ENCODE peak calls at places on chromosomes 7 and 10, in eight cellular contexts. One of them, this sample, is unnamed.

GRCh38 chr7:92259610-92260247 is 14.0 kb downstream of the ANKIB1 start:
- DNase-seq in pancreas: no peak
- DNase-seq in mesendoderm: no peak
- DNase-seq in left ventricle myocardium inferior: no peak
- DNase-seq in cardiac muscle cell: no peak
- DNase-seq in endodermal cell: no peak
- DNase-seq in CD8-positive, alpha-beta memory T cell: no peak
- DNase-seq in ovary: no peak
- DNase-seq in this sample: no peak

GRCh38 chr10:4851846-4852245 is 25.8 kb downstream of the AKR1E2 start:
- DNase-seq in pancreas: peak
- DNase-seq in mesendoderm: peak
- DNase-seq in left ventricle myocardium inferior: peak
- DNase-seq in cardiac muscle cell: no peak
- DNase-seq in endodermal cell: peak
- DNase-seq in CD8-positive, alpha-beta memory T cell: no peak
- DNase-seq in ovary: no peak
- DNase-seq in this sample: no peak

GRCh38 chr10:68224810-68225209 is 7.1 kb downstream of the ATOH7 start:
- DNase-seq in pancreas: no peak
- DNase-seq in mesendoderm: no peak
- DNase-seq in left ventricle myocardium inferior: no peak
- DNase-seq in cardiac muscle cell: no peak
- DNase-seq in endodermal cell: no peak
- DNase-seq in CD8-positive, alpha-beta memory T cell: no peak
- DNase-seq in ovary: no peak
- DNase-seq in this sample: no peak

GRCh38 chr7:101743995-101744360 is 73.4 kb upstream of the CUX1 start:
- DNase-seq in pancreas: no peak
- DNase-seq in mesendoderm: peak
- DNase-seq in left ventricle myocardium inferior: no peak
- DNase-seq in cardiac muscle cell: peak
- DNase-seq in endodermal cell: peak
- DNase-seq in CD8-positive, alpha-beta memory T cell: no peak
- DNase-seq in ovary: no peak
- DNase-seq in this sample: no peak

GRCh38 chr7:116617878-116618277 is 54.1 kb upstream of the MET start:
- DNase-seq in pancreas: no peak
- DNase-seq in mesendoderm: no peak
- DNase-seq in left ventricle myocardium inferior: no peak
- DNase-seq in cardiac muscle cell: no peak
- DNase-seq in endodermal cell: no peak
- DNase-seq in CD8-positive, alpha-beta memory T cell: no peak
- DNase-seq in ovary: no peak
- DNase-seq in this sample: no peak

GRCh38 chr7:93115796-93116195 is 2.0 kb downstream of the SAMD9 start:
- DNase-seq in pancreas: no peak
- DNase-seq in mesendoderm: no peak
- DNase-seq in left ventricle myocardium inferior: no peak
- DNase-seq in cardiac muscle cell: no peak
- DNase-seq in endodermal cell: no peak
- DNase-seq in CD8-positive, alpha-beta memory T cell: no peak
- DNase-seq in ovary: no peak
- DNase-seq in this sample: no peak

GRCh38 chr10:46282460-46283216 is 4.2 kb upstream of the ANTXRL start:
- DNase-seq in pancreas: peak
- DNase-seq in mesendoderm: peak
- DNase-seq in left ventricle myocardium inferior: peak
- DNase-seq in cardiac muscle cell: peak
- DNase-seq in endodermal cell: peak
- DNase-seq in CD8-positive, alpha-beta memory T cell: peak
- DNase-seq in ovary: peak
- DNase-seq in this sample: peak

GRCh38 chr10:67670401-67670800 is 25.6 kb downstream of the CTNNA3 start:
- DNase-seq in pancreas: no peak
- DNase-seq in mesendoderm: no peak
- DNase-seq in left ventricle myocardium inferior: no peak
- DNase-seq in cardiac muscle cell: no peak
- DNase-seq in endodermal cell: no peak
- DNase-seq in CD8-positive, alpha-beta memory T cell: no peak
- DNase-seq in ovary: no peak
- DNase-seq in this sample: no peak

GRCh38 chr10:44390585-44391072 is 5.7 kb upstream of the CXCL12 start:
- DNase-seq in pancreas: no peak
- DNase-seq in mesendoderm: no peak
- DNase-seq in left ventricle myocardium inferior: no peak
- DNase-seq in cardiac muscle cell: no peak
- DNase-seq in endodermal cell: peak
- DNase-seq in CD8-positive, alpha-beta memory T cell: no peak
- DNase-seq in ovary: no peak
- DNase-seq in this sample: peak

GRCh38 chr7:46741181-46741580 is 820.1 kb upstream of the IGFBP3 start:
- DNase-seq in pancreas: no peak
- DNase-seq in mesendoderm: no peak
- DNase-seq in left ventricle myocardium inferior: no peak
- DNase-seq in cardiac muscle cell: no peak
- DNase-seq in endodermal cell: no peak
- DNase-seq in CD8-positive, alpha-beta memory T cell: no peak
- DNase-seq in ovary: no peak
- DNase-seq in this sample: no peak

GRCh38 chr10:6669269-6669859 is 89.3 kb upstream of the PRKCQ start:
- DNase-seq in pancreas: no peak
- DNase-seq in mesendoderm: peak
- DNase-seq in left ventricle myocardium inferior: no peak
- DNase-seq in cardiac muscle cell: peak
- DNase-seq in endodermal cell: peak
- DNase-seq in CD8-positive, alpha-beta memory T cell: no peak
- DNase-seq in ovary: no peak
- DNase-seq in this sample: no peak

GRCh38 chr7:103447073-103447960 is 1.3 kb upstream of the SLC26A5 start:
- DNase-seq in pancreas: peak
- DNase-seq in mesendoderm: peak
- DNase-seq in left ventricle myocardium inferior: no peak
- DNase-seq in cardiac muscle cell: peak
- DNase-seq in endodermal cell: peak
- DNase-seq in CD8-positive, alpha-beta memory T cell: no peak
- DNase-seq in ovary: no peak
- DNase-seq in this sample: peak

GRCh38 chr7:17325364-17325763 is 26.9 kb downstream of the AHR start:
- DNase-seq in pancreas: no peak
- DNase-seq in mesendoderm: no peak
- DNase-seq in left ventricle myocardium inferior: no peak
- DNase-seq in cardiac muscle cell: no peak
- DNase-seq in endodermal cell: no peak
- DNase-seq in CD8-positive, alpha-beta memory T cell: no peak
- DNase-seq in ovary: no peak
- DNase-seq in this sample: no peak

GRCh38 chr10:67925449-67926005 is 41.1 kb downstream of the SIRT1 start:
- DNase-seq in pancreas: no peak
- DNase-seq in mesendoderm: no peak
- DNase-seq in left ventricle myocardium inferior: no peak
- DNase-seq in cardiac muscle cell: no peak
- DNase-seq in endodermal cell: no peak
- DNase-seq in CD8-positive, alpha-beta memory T cell: no peak
- DNase-seq in ovary: no peak
- DNase-seq in this sample: no peak

GRCh38 chr10:87658858-87659555 is 671 bp upstream of the PAPSS2 start:
- DNase-seq in pancreas: no peak
- DNase-seq in mesendoderm: peak
- DNase-seq in left ventricle myocardium inferior: no peak
- DNase-seq in cardiac muscle cell: peak
- DNase-seq in endodermal cell: peak
- DNase-seq in CD8-positive, alpha-beta memory T cell: no peak
- DNase-seq in ovary: no peak
- DNase-seq in this sample: peak

DNA sequence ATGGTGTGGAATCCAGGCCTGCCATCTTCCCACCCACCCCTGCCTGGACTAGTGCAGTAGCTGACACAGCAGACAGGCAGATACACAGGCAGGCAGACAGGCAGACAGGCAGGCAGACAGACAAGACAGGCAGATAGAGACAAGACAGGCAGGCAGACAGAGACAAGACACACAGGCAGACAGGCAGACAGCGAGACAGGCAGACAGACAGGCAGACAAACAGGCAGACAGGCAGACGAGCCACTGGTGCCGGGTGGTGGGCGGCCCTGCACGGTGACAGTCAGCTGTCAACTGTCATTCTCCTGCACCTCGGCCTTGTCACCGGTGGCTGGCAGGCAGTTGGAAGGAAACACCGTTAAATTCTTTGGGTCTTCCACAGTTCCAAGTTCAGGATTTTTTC is 250.2 kb downstream of the DNAJB6 start:
- DNase-seq in pancreas: no peak
- DNase-seq in mesendoderm: no peak
- DNase-seq in left ventricle myocardium inferior: no peak
- DNase-seq in cardiac muscle cell: no peak
- DNase-seq in endodermal cell: no peak
- DNase-seq in CD8-positive, alpha-beta memory T cell: no peak
- DNase-seq in ovary: no peak
- DNase-seq in this sample: no peak
- H3K27ac ChIP-seq in pancreas: no peak
- H3K27ac ChIP-seq in mesendoderm: no peak
- H3K27ac ChIP-seq in left ventricle myocardium inferior: no peak
- H3K27ac ChIP-seq in cardiac muscle cell: no peak
- H3K27ac ChIP-seq in endodermal cell: no peak
- H3K27ac ChIP-seq in CD8-positive, alpha-beta memory T cell: no peak
- H3K27ac ChIP-seq in ovary: no peak
- H3K27ac ChIP-seq in this sample: no peak

GRCh38 chr10:11256896-11257295 is 239.2 kb downstream of the CELF2 start:
- DNase-seq in pancreas: no peak
- DNase-seq in mesendoderm: no peak
- DNase-seq in left ventricle myocardium inferior: no peak
- DNase-seq in cardiac muscle cell: no peak
- DNase-seq in endodermal cell: no peak
- DNase-seq in CD8-positive, alpha-beta memory T cell: no peak
- DNase-seq in ovary: no peak
- DNase-seq in this sample: no peak
- H3K27ac ChIP-seq in pancreas: no peak
- H3K27ac ChIP-seq in mesendoderm: no peak
- H3K27ac ChIP-seq in left ventricle myocardium inferior: peak
- H3K27ac ChIP-seq in cardiac muscle cell: no peak
- H3K27ac ChIP-seq in endodermal cell: no peak
- H3K27ac ChIP-seq in CD8-positive, alpha-beta memory T cell: no peak
- H3K27ac ChIP-seq in ovary: no peak
- H3K27ac ChIP-seq in this sample: no peak

DNA sequence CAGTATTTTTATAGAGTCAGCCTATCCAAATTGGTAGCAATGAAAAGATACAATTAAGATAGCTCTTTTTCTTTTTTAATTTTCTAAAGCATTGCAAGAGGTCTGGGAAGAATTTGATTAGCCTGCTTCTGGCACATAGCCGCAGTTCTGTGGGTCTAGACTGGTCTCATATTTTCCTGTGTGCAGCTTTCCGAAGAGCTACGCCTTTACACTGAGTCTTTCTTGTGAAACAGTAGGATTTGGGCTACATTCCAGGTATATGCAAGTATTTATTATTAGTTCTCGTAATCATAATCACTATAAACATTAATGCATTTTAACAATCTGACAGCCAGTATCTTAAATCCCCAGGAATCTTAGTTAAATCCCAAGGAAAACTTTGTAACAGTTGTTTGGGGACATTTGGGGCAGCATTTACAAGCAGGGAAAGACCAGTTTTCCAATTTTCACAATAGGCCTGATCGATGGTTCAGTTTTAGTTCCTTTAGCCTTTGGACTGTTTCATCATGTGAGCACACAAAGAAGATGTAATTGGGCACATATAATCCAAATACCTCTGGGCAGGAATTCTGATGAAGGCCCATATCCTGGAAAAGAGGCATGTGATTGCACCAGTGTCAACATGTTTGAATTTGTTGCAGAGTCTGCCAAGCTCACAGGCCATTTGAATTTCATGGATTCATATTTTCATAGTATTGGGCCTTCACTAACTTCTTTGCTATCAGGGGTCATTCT is 287.2 kb downstream of the INHBA start:
- DNase-seq in pancreas: no peak
- DNase-seq in mesendoderm: no peak
- DNase-seq in left ventricle myocardium inferior: no peak
- DNase-seq in cardiac muscle cell: no peak
- DNase-seq in endodermal cell: no peak
- DNase-seq in CD8-positive, alpha-beta memory T cell: no peak
- DNase-seq in ovary: no peak
- DNase-seq in this sample: no peak
- H3K27ac ChIP-seq in pancreas: no peak
- H3K27ac ChIP-seq in mesendoderm: no peak
- H3K27ac ChIP-seq in left ventricle myocardium inferior: no peak
- H3K27ac ChIP-seq in cardiac muscle cell: no peak
- H3K27ac ChIP-seq in endodermal cell: no peak
- H3K27ac ChIP-seq in CD8-positive, alpha-beta memory T cell: no peak
- H3K27ac ChIP-seq in ovary: no peak
- H3K27ac ChIP-seq in this sample: no peak

GRCh38 chr7:137572071-137572784 is 228.7 kb upstream of the PTN start:
- DNase-seq in pancreas: no peak
- DNase-seq in mesendoderm: no peak
- DNase-seq in left ventricle myocardium inferior: no peak
- DNase-seq in cardiac muscle cell: no peak
- DNase-seq in endodermal cell: no peak
- DNase-seq in CD8-positive, alpha-beta memory T cell: no peak
- DNase-seq in ovary: no peak
- DNase-seq in this sample: no peak
- H3K27ac ChIP-seq in pancreas: no peak
- H3K27ac ChIP-seq in mesendoderm: no peak
- H3K27ac ChIP-seq in left ventricle myocardium inferior: no peak
- H3K27ac ChIP-seq in cardiac muscle cell: no peak
- H3K27ac ChIP-seq in endodermal cell: no peak
- H3K27ac ChIP-seq in CD8-positive, alpha-beta memory T cell: no peak
- H3K27ac ChIP-seq in ovary: no peak
- H3K27ac ChIP-seq in this sample: no peak

GRCh38 chr10:90858489-90858968 is 690 bp upstream of the HTR7 start:
- DNase-seq in pancreas: no peak
- DNase-seq in mesendoderm: no peak
- DNase-seq in left ventricle myocardium inferior: no peak
- DNase-seq in cardiac muscle cell: no peak
- DNase-seq in endodermal cell: no peak
- DNase-seq in CD8-positive, alpha-beta memory T cell: no peak
- DNase-seq in ovary: no peak
- DNase-seq in this sample: no peak
- H3K27ac ChIP-seq in pancreas: no peak
- H3K27ac ChIP-seq in mesendoderm: no peak
- H3K27ac ChIP-seq in left ventricle myocardium inferior: peak
- H3K27ac ChIP-seq in cardiac muscle cell: no peak
- H3K27ac ChIP-seq in endodermal cell: no peak
- H3K27ac ChIP-seq in CD8-positive, alpha-beta memory T cell: no peak
- H3K27ac ChIP-seq in ovary: no peak
- H3K27ac ChIP-seq in this sample: no peak

DNA sequence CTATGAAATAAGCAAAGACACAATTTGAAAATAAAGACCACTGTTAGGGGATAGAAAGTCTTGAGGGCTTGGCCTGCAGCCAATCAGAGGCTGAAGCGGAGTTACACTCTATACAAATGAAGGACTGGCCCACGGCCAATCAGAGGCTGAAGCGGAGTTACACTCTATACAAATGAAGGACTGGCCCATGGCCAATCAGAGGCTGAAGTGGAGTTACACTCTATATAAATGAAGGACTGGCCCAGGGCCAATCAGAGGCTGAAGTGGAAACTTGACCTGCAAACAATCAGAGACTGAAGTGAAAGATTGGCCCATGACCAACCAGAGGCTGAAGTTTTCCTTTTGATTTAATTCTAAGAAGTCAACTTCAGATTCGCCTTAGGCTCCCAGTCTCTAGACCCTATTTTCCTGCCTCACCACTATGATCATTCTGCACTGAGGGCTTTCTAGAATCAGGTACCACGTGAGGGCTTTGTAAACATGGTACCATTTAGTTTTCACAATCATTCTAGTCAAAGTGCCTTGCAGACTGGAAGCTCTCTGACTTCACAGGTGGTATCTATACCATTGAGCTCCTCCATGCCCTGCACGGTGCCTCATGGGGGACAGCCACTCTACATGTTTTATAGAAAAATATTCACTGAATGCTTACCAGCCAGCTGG is 106.6 kb downstream of the ABLIM1 start:
- DNase-seq in pancreas: peak
- DNase-seq in mesendoderm: peak
- DNase-seq in left ventricle myocardium inferior: peak
- DNase-seq in cardiac muscle cell: no peak
- DNase-seq in endodermal cell: no peak
- DNase-seq in CD8-positive, alpha-beta memory T cell: no peak
- DNase-seq in ovary: peak
- DNase-seq in this sample: peak
- H3K27ac ChIP-seq in pancreas: peak
- H3K27ac ChIP-seq in mesendoderm: no peak
- H3K27ac ChIP-seq in left ventricle myocardium inferior: peak
- H3K27ac ChIP-seq in cardiac muscle cell: peak
- H3K27ac ChIP-seq in endodermal cell: no peak
- H3K27ac ChIP-seq in CD8-positive, alpha-beta memory T cell: no peak
- H3K27ac ChIP-seq in ovary: no peak
- H3K27ac ChIP-seq in this sample: peak

This sample was measured in adrenal gland.